ENCODE peak calls at places on chromosomes 13 and 19, in four cellular contexts. Y is SHP77; S is activated CD4-positive, alpha-beta memory T cell treated with anti-CD3 and anti-CD28 coated beads, Interleukin-2, amount 10 ng/mL, durations not matched to agents 7 days and 5 days; R is psoas muscle. H is an unnamed sample.

GRCh38 chr13:105773887-105774538 is 761.4 kb downstream of the EFNB2 start:
- DNase-seq in Y (no peak), S (no peak), R (no peak), H (no peak)

GRCh38 chr19:16160943-16161560 is 12.3 kb downstream of the CIB3 start:
- DNase-seq in Y (no peak), S (peak), R (no peak), H (no peak)

GRCh38 chr19:17259934-17260333 is 4.6 kb downstream of the USHBP1 start:
- DNase-seq in Y (no peak), S (no peak), R (no peak), H (no peak)

GRCh38 chr13:30766957-30767603 is 31.7 kb downstream of the ALOX5AP start:
- DNase-seq in Y (no peak), S (peak), R (no peak), H (no peak)

GRCh38 chr19:17807731-17808316 is 12.9 kb downstream of the B3GNT3 start:
- DNase-seq in Y (no peak), S (peak), R (no peak), H (no peak)

GRCh38 chr13:27980280-27980998 is 8.1 kb downstream of the URAD start:
- DNase-seq in Y (no peak), S (no peak), R (no peak), H (no peak)

GRCh38 chr19:48454150-48454730 is 1.1 kb upstream of the KCNJ14 start:
- DNase-seq in Y (no peak), S (no peak), R (no peak), H (no peak)

GRCh38 chr19:35095667-35096368 is 19.8 kb upstream of the FXYD3 start:
- DNase-seq in Y (no peak), S (no peak), R (no peak), H (no peak)

GRCh38 chr19:4053423-4054324 is 13.0 kb downstream of the ZBTB7A start:
- DNase-seq in Y (no peak), S (no peak), R (no peak), H (no peak)

GRCh38 chr19:2554856-2555255 is 78.9 kb downstream of the GADD45B start:
- DNase-seq in Y (no peak), S (no peak), R (no peak), H (no peak)

GRCh38 chr13:40193290-40194203 is 472.9 kb downstream of the FOXO1 start:
- DNase-seq in Y (no peak), S (no peak), R (peak), H (no peak)

GRCh38 chr19:41367848-41368301 is 3.9 kb upstream of the B9D2 start:
- DNase-seq in Y (no peak), S (no peak), R (no peak), H (no peak)

GRCh38 chr19:7679017-7679720 is 1.5 kb upstream of the TRAPPC5 start:
- DNase-seq in Y (peak), S (peak), R (no peak), H (no peak)

GRCh38 chr13:99228737-99229691 is 28.4 kb downstream of the UBAC2 start:
- DNase-seq in Y (no peak), S (no peak), R (no peak), H (no peak)

GRCh38 chr19:1295169-1296012 is 9.7 kb downstream of the EFNA2 start:
- DNase-seq in Y (no peak), S (peak), R (no peak), H (no peak)

GRCh38 chr19:49591731-49592485 is 926 bp downstream of the PRR12 start:
- DNase-seq in Y (no peak), S (peak), R (peak), H (peak)

GRCh38 chr13:21901772-21902708 is 231.2 kb downstream of the FGF9 start:
- DNase-seq in Y (no peak), S (no peak), R (no peak), H (no peak)

GRCh38 chr13:27504541-27504940 is 54.2 kb upstream of the MTIF3 start:
- DNase-seq in Y (no peak), S (no peak), R (no peak), H (no peak)

GRCh38 chr19:3186377-3186688 is 603 bp downstream of the NCLN start:
- DNase-seq in Y (no peak), S (no peak), R (no peak), H (no peak)

GRCh38 chr19:43450545-43450997 is 14.8 kb downstream of the LYPD3 start:
- DNase-seq in Y (no peak), S (no peak), R (no peak), H (no peak)

GRCh38 chr19:15280915-15281683 is 48.9 kb upstream of the EPHX3 start:
- DNase-seq in Y (peak), S (no peak), R (peak), H (peak)

GRCh38 chr19:2540646-2541454 is 64.9 kb downstream of the GADD45B start:
- DNase-seq in Y (no peak), S (no peak), R (peak), H (no peak)

GRCh38 chr19:48681127-48681470 is 8.3 kb upstream of the NTN5 start:
- DNase-seq in Y (no peak), S (no peak), R (no peak), H (no peak)

GRCh38 chr13:33636955-33637670 is 180.8 kb upstream of the RFC3 start:
- DNase-seq in Y (no peak), S (no peak), R (no peak), H (no peak)

GRCh38 chr13:72652681-72653080 is 74.7 kb downstream of the MZT1 start:
- DNase-seq in Y (no peak), S (no peak), R (no peak), H (no peak)

GRCh38 chr19:46755077-46755852 is 9.0 kb upstream of the STRN4 start:
- DNase-seq in Y (no peak), S (no peak), R (no peak), H (no peak)

GRCh38 chr19:7790416-7790815 is 27.4 kb downstream of the CLEC4M start:
- DNase-seq in Y (no peak), S (no peak), R (no peak), H (no peak)

GRCh38 chr19:29532097-29532496 is 6.3 kb downstream of the VSTM2B start:
- DNase-seq in Y (no peak), S (no peak), R (no peak), H (no peak)

GRCh38 chr19:16885166-16885565 is 3.6 kb upstream of the F2RL3 start:
- DNase-seq in Y (no peak), S (no peak), R (no peak), H (no peak)

GRCh38 chr13:85379433-85379832 is 419.8 kb downstream of the SLITRK6 start:
- DNase-seq in Y (no peak), S (no peak), R (no peak), H (no peak)

GRCh38 chr19:5801796-5802616 is 2.9 kb upstream of the NRTN start:
- DNase-seq in Y (no peak), S (no peak), R (no peak), H (no peak)

GRCh38 chr13:42367836-42368235 is 95.9 kb downstream of the AKAP11 start:
- DNase-seq in Y (no peak), S (no peak), R (no peak), H (no peak)

GRCh38 chr19:867855-868457 is 8.5 kb downstream of the CFD start:
- DNase-seq in Y (no peak), S (no peak), R (no peak), H (no peak)

GRCh38 chr13:49690133-49690989 is 925 bp downstream of the EBPL start:
- DNase-seq in Y (no peak), S (no peak), R (no peak), H (no peak)

GRCh38 chr13:20968745-20969144 is 66.2 kb upstream of the XPO4 start:
- DNase-seq in Y (no peak), S (no peak), R (no peak), H (no peak)

GRCh38 chr13:38914070-38914469 is 76.6 kb downstream of the STOML3 start:
- DNase-seq in Y (peak), S (no peak), R (no peak), H (no peak)

GRCh38 chr19:29663861-29664752 is 1.2 kb upstream of the PLEKHF1 start:
- DNase-seq in Y (no peak), S (no peak), R (no peak), H (no peak)

GRCh38 chr19:38239816-38240215 is 15.8 kb upstream of the DPF1 start:
- DNase-seq in Y (no peak), S (no peak), R (no peak), H (no peak)

GRCh38 chr19:49862411-49863253 is 4.7 kb downstream of the PNKP start:
- DNase-seq in Y (no peak), S (no peak), R (no peak), H (no peak)

GRCh38 chr13:27481766-27482165 is 31.4 kb upstream of the MTIF3 start:
- DNase-seq in Y (peak), S (peak), R (peak), H (no peak)

H was measured in NCI-H774.